ENCODE peak calls at places on chromosomes 7 and 10, in five cellular contexts. One of them, this sample, is unnamed.
A peak's percentile ranks its signal among the peaks of the same experiment; 100 is the strongest.

GRCh38 chr10:84179059-84179710 is 5.6 kb downstream of the GPR15LG start:
- DNase-seq in thyroid gland: peak; percentile 67
- DNase-seq in IMR-90: peak; percentile 27
- DNase-seq in fibroblast of lung: peak; percentile 53
- DNase-seq in lower leg skin: peak; percentile 87
- DNase-seq in this sample: peak; percentile 17

GRCh38 chr10:61280303-61280702 is 172.9 kb downstream of the TMEM26 start:
- DNase-seq in thyroid gland: no peak
- DNase-seq in lower leg skin: no peak
- DNase-seq in fibroblast of lung: peak; percentile 87
- DNase-seq in IMR-90: peak; percentile 53
- DNase-seq in this sample: peak; percentile 31

GRCh38 chr7:77415822-77416620 is at the start of gene GSAP:
- DNase-seq in thyroid gland: peak; percentile 82
- DNase-seq in fibroblast of lung: peak; percentile 36
- DNase-seq in lower leg skin: peak; percentile 90
- DNase-seq in IMR-90: no peak
- DNase-seq in this sample: no peak

GRCh38 chr7:98354511-98355249 is 46.2 kb downstream of the BAIAP2L1 start:
- DNase-seq in lower leg skin: no peak
- DNase-seq in thyroid gland: peak; percentile 26
- DNase-seq in IMR-90: peak; percentile 82
- DNase-seq in fibroblast of lung: peak; percentile 91
- DNase-seq in this sample: peak; percentile 71

GRCh38 chr10:45410807-45411606 is 37.0 kb downstream of the ALOX5 start:
- DNase-seq in IMR-90: no peak
- DNase-seq in thyroid gland: no peak
- DNase-seq in fibroblast of lung: peak; percentile 13
- DNase-seq in lower leg skin: no peak
- DNase-seq in this sample: peak; percentile 44

GRCh38 chr7:149715476-149715875 is 57.9 kb downstream of the ZNF467 start:
- DNase-seq in thyroid gland: peak; percentile 16
- DNase-seq in lower leg skin: peak; percentile 83
- DNase-seq in fibroblast of lung: no peak
- DNase-seq in IMR-90: no peak
- DNase-seq in this sample: no peak

GRCh38 chr10:58177362-58177947 is 90.2 kb downstream of the IPMK start:
- DNase-seq in thyroid gland: no peak
- DNase-seq in fibroblast of lung: peak; percentile 36
- DNase-seq in IMR-90: peak; percentile 47
- DNase-seq in lower leg skin: no peak
- DNase-seq in this sample: peak; percentile 67

GRCh38 chr7:96238976-96239766 is 82.7 kb downstream of the SLC25A13 start:
- DNase-seq in thyroid gland: no peak
- DNase-seq in IMR-90: peak; percentile 27
- DNase-seq in fibroblast of lung: peak; percentile 44
- DNase-seq in lower leg skin: no peak
- DNase-seq in this sample: no peak

GRCh38 chr7:91694221-91694856 is 186.2 kb downstream of the MTERF1 start:
- DNase-seq in lower leg skin: no peak
- DNase-seq in IMR-90: no peak
- DNase-seq in thyroid gland: no peak
- DNase-seq in fibroblast of lung: peak; percentile 82
- DNase-seq in this sample: no peak

GRCh38 chr7:46710927-46711326 is 789.9 kb upstream of the IGFBP3 start:
- DNase-seq in fibroblast of lung: no peak
- DNase-seq in lower leg skin: no peak
- DNase-seq in IMR-90: no peak
- DNase-seq in thyroid gland: no peak
- DNase-seq in this sample: peak; percentile 35

GRCh38 chr7:99943641-99944507 is 14.5 kb upstream of the GJC3 start:
- DNase-seq in IMR-90: no peak
- DNase-seq in thyroid gland: no peak
- DNase-seq in fibroblast of lung: no peak
- DNase-seq in lower leg skin: no peak
- DNase-seq in this sample: no peak

GRCh38 chr10:132942101-132942739 is at the start of gene CFAP46:
- DNase-seq in thyroid gland: peak; percentile 75
- DNase-seq in lower leg skin: no peak
- DNase-seq in fibroblast of lung: peak; percentile 63
- DNase-seq in IMR-90: peak; percentile 44
- DNase-seq in this sample: peak; percentile 63

GRCh38 chr7:2099036-2099957 is 133.4 kb downstream of the MAD1L1 start:
- DNase-seq in thyroid gland: no peak
- DNase-seq in IMR-90: peak; percentile 44
- DNase-seq in fibroblast of lung: peak; percentile 51
- DNase-seq in lower leg skin: no peak
- DNase-seq in this sample: no peak

GRCh38 chr10:80468002-80468401 is 13.9 kb downstream of the TSPAN14 start:
- DNase-seq in IMR-90: no peak
- DNase-seq in lower leg skin: peak; percentile 94
- DNase-seq in fibroblast of lung: no peak
- DNase-seq in thyroid gland: peak; percentile 67
- DNase-seq in this sample: peak; percentile 53

GRCh38 chr7:138008588-138009349 is 6.9 kb upstream of the CREB3L2 start:
- DNase-seq in lower leg skin: no peak
- DNase-seq in fibroblast of lung: peak; percentile 47
- DNase-seq in thyroid gland: peak; percentile 37
- DNase-seq in IMR-90: peak; percentile 68
- DNase-seq in this sample: peak; percentile 83

GRCh38 chr10:96700477-96701099 is 19.7 kb downstream of the PIK3AP1 start:
- DNase-seq in thyroid gland: no peak
- DNase-seq in lower leg skin: no peak
- DNase-seq in IMR-90: no peak
- DNase-seq in fibroblast of lung: no peak
- DNase-seq in this sample: no peak

GRCh38 chr10:122495406-122496340 is 34.3 kb downstream of the HTRA1 start:
- DNase-seq in thyroid gland: no peak
- DNase-seq in IMR-90: no peak
- DNase-seq in lower leg skin: no peak
- DNase-seq in fibroblast of lung: peak; percentile 60
- DNase-seq in this sample: peak; percentile 73

GRCh38 chr10:52308251-52309031 is 5.6 kb upstream of the DKK1 start:
- DNase-seq in thyroid gland: peak; percentile 43
- DNase-seq in IMR-90: peak; percentile 78
- DNase-seq in lower leg skin: peak; percentile 89
- DNase-seq in fibroblast of lung: peak; percentile 71
- DNase-seq in this sample: peak; percentile 88

GRCh38 chr10:6232846-6233724 is 30.4 kb downstream of the PFKFB3 start:
- DNase-seq in thyroid gland: no peak
- DNase-seq in fibroblast of lung: no peak
- DNase-seq in IMR-90: no peak
- DNase-seq in lower leg skin: no peak
- DNase-seq in this sample: no peak

GRCh38 chr10:131972474-131973071 is 9.2 kb downstream of the BNIP3 start:
- DNase-seq in fibroblast of lung: peak; percentile 30
- DNase-seq in thyroid gland: peak; percentile 88
- DNase-seq in IMR-90: peak; percentile 36
- DNase-seq in lower leg skin: no peak
- DNase-seq in this sample: peak; percentile 59

GRCh38 chr7:30988346-30989005 is 24.7 kb downstream of the GHRHR start:
- DNase-seq in thyroid gland: peak; percentile 49
- DNase-seq in lower leg skin: peak; percentile 87
- DNase-seq in fibroblast of lung: no peak
- DNase-seq in IMR-90: no peak
- DNase-seq in this sample: peak; percentile 11

GRCh38 chr10:57898231-57898630 is 369.5 kb downstream of the IPMK start:
- DNase-seq in thyroid gland: no peak
- DNase-seq in lower leg skin: no peak
- DNase-seq in IMR-90: no peak
- DNase-seq in fibroblast of lung: no peak
- DNase-seq in this sample: no peak

GRCh38 chr10:124566981-124567835 is 105.6 kb downstream of the LHPP start:
- DNase-seq in IMR-90: no peak
- DNase-seq in lower leg skin: no peak
- DNase-seq in thyroid gland: no peak
- DNase-seq in fibroblast of lung: no peak
- DNase-seq in this sample: no peak

GRCh38 chr7:94414481-94414880 is 19.8 kb downstream of the COL1A2 start:
- DNase-seq in thyroid gland: no peak
- DNase-seq in fibroblast of lung: peak; percentile 76
- DNase-seq in lower leg skin: no peak
- DNase-seq in IMR-90: peak; percentile 77
- DNase-seq in this sample: no peak

GRCh38 chr7:74656421-74656910 is 1.1 kb upstream of the GTF2I start:
- DNase-seq in fibroblast of lung: peak; percentile 35
- DNase-seq in thyroid gland: peak; percentile 75
- DNase-seq in IMR-90: no peak
- DNase-seq in lower leg skin: no peak
- DNase-seq in this sample: no peak

GRCh38 chr10:109914966-109915365 is 8.3 kb downstream of the XPNPEP1 start:
- DNase-seq in fibroblast of lung: peak; percentile 97
- DNase-seq in IMR-90: peak; percentile 96
- DNase-seq in lower leg skin: no peak
- DNase-seq in thyroid gland: no peak
- DNase-seq in this sample: peak; percentile 86

GRCh38 chr10:27695704-27696103 is 49.9 kb downstream of the MKX start:
- DNase-seq in thyroid gland: no peak
- DNase-seq in lower leg skin: no peak
- DNase-seq in IMR-90: no peak
- DNase-seq in fibroblast of lung: peak; percentile 36
- DNase-seq in this sample: no peak

GRCh38 chr10:124117511-124117785 is 24.1 kb upstream of the CHST15 start:
- DNase-seq in fibroblast of lung: no peak
- DNase-seq in thyroid gland: no peak
- DNase-seq in lower leg skin: no peak
- DNase-seq in IMR-90: no peak
- DNase-seq in this sample: no peak

GRCh38 chr7:1220000-1220726 is 12.5 kb upstream of the UNCX start:
- DNase-seq in fibroblast of lung: no peak
- DNase-seq in IMR-90: no peak
- DNase-seq in lower leg skin: no peak
- DNase-seq in thyroid gland: no peak
- DNase-seq in this sample: no peak

GRCh38 chr10:103783686-103784085 is 71.7 kb downstream of the SH3PXD2A start:
- DNase-seq in IMR-90: no peak
- DNase-seq in thyroid gland: no peak
- DNase-seq in lower leg skin: no peak
- DNase-seq in fibroblast of lung: peak; percentile 37
- DNase-seq in this sample: no peak

DNA sequence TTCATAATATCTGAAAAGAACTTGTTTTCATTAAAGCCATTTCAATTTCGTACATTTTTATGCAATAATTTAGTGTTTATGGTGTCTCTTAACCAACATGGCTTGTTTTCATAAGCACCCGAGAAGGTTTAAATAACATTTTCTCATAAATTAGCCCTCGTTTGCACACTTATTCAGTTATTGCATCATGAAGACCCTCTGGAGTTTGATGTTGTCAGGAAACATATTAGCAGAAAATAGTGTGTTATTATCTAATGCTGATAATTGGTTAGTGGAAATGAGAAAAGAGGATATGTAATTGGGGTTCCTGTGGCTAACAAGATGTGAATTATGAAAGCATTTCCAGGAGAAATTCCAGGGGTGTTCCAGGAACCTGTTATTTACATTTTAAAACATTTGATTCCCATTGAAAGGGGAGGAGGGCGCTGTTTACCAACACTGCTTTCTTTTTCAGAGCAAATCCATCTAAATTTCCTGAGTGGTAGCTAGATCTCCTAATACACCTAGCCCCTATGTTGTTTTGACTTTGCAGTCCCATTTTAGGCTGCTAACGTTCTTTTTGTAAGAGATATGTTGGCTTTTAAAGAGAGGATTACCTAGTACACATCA is 130.7 kb downstream of the TCF7L2 start:
- DNase-seq in fibroblast of lung: no peak
- DNase-seq in lower leg skin: no peak
- DNase-seq in IMR-90: no peak
- DNase-seq in thyroid gland: no peak
- DNase-seq in this sample: no peak
- TF ChIP-seq CTCF in fibroblast of lung: no peak
- TF ChIP-seq CTCF in lower leg skin: no peak
- TF ChIP-seq CTCF in IMR-90: peak; percentile 16
- TF ChIP-seq CTCF in thyroid gland: no peak
- TF ChIP-seq CTCF in this sample: peak; percentile 20

GRCh38 chr7:134553976-134554375 is 5.1 kb downstream of the AKR1B15 start:
- DNase-seq in lower leg skin: no peak
- DNase-seq in IMR-90: peak; percentile 5
- DNase-seq in fibroblast of lung: no peak
- DNase-seq in thyroid gland: no peak
- DNase-seq in this sample: peak; percentile 7
- TF ChIP-seq CTCF in lower leg skin: no peak
- TF ChIP-seq CTCF in IMR-90: no peak
- TF ChIP-seq CTCF in fibroblast of lung: peak; percentile 25
- TF ChIP-seq CTCF in thyroid gland: no peak
- TF ChIP-seq CTCF in this sample: peak; percentile 19

GRCh38 chr7:26858735-26859134 is 5.7 kb downstream of the SKAP2 start:
- DNase-seq in fibroblast of lung: no peak
- DNase-seq in lower leg skin: no peak
- DNase-seq in thyroid gland: no peak
- DNase-seq in IMR-90: no peak
- DNase-seq in this sample: no peak

GRCh38 chr7:26859720-26860119 is 4.7 kb downstream of the SKAP2 start:
- DNase-seq in thyroid gland: no peak
- DNase-seq in IMR-90: no peak
- DNase-seq in fibroblast of lung: no peak
- DNase-seq in lower leg skin: no peak
- DNase-seq in this sample: no peak

GRCh38 chr7:26861050-26861449 is 3.3 kb downstream of the SKAP2 start:
- DNase-seq in fibroblast of lung: no peak
- DNase-seq in IMR-90: no peak
- DNase-seq in lower leg skin: no peak
- DNase-seq in thyroid gland: no peak
- DNase-seq in this sample: no peak

GRCh38 chr7:26858229-26858568 is 6.2 kb downstream of the SKAP2 start:
- DNase-seq in fibroblast of lung: no peak
- DNase-seq in lower leg skin: no peak
- DNase-seq in thyroid gland: no peak
- DNase-seq in IMR-90: peak; percentile 5
- DNase-seq in this sample: no peak

GRCh38 chr7:26860361-26860760 is 4.0 kb downstream of the SKAP2 start:
- DNase-seq in thyroid gland: no peak
- DNase-seq in IMR-90: no peak
- DNase-seq in fibroblast of lung: no peak
- DNase-seq in lower leg skin: no peak
- DNase-seq in this sample: no peak
- TF ChIP-seq CTCF in thyroid gland: no peak
- TF ChIP-seq CTCF in IMR-90: no peak
- TF ChIP-seq CTCF in fibroblast of lung: no peak
- TF ChIP-seq CTCF in lower leg skin: no peak
- TF ChIP-seq CTCF in this sample: no peak

GRCh38 chr10:100707261-100707848 is 38.0 kb upstream of the PAX2 start:
- DNase-seq in lower leg skin: no peak
- DNase-seq in IMR-90: no peak
- DNase-seq in fibroblast of lung: no peak
- DNase-seq in thyroid gland: no peak
- DNase-seq in this sample: no peak

GRCh38 chr10:100709146-100709545 is 36.2 kb upstream of the PAX2 start:
- DNase-seq in lower leg skin: no peak
- DNase-seq in thyroid gland: no peak
- DNase-seq in fibroblast of lung: no peak
- DNase-seq in IMR-90: no peak
- DNase-seq in this sample: no peak

GRCh38 chr10:100709655-100710054 is 35.7 kb upstream of the PAX2 start:
- DNase-seq in IMR-90: no peak
- DNase-seq in thyroid gland: no peak
- DNase-seq in lower leg skin: no peak
- DNase-seq in fibroblast of lung: no peak
- DNase-seq in this sample: no peak

GRCh38 chr10:100710151-100710871 is 35.1 kb upstream of the PAX2 start:
- DNase-seq in fibroblast of lung: no peak
- DNase-seq in thyroid gland: peak; percentile 29
- DNase-seq in IMR-90: no peak
- DNase-seq in lower leg skin: no peak
- DNase-seq in this sample: no peak

GRCh38 chr10:100705139-100705538 is 40.2 kb upstream of the PAX2 start:
- DNase-seq in fibroblast of lung: no peak
- DNase-seq in lower leg skin: peak; percentile 46
- DNase-seq in thyroid gland: no peak
- DNase-seq in IMR-90: no peak
- DNase-seq in this sample: no peak
- TF ChIP-seq CTCF in fibroblast of lung: no peak
- TF ChIP-seq CTCF in lower leg skin: no peak
- TF ChIP-seq CTCF in thyroid gland: no peak
- TF ChIP-seq CTCF in IMR-90: no peak
- TF ChIP-seq CTCF in this sample: no peak

This sample was measured in fibroblast of pulmonary artery.